ENCODE peak calls at places on chromosomes 13 and 19, in four cellular contexts. L is fibroblast of lung, J is M059J, N is HCT116. A is an unnamed sample.

GRCh38 chr13:106534844-106535551 is 464 bp downstream of the EFNB2 start:
- DNase-seq in L (peak; percentile 50), J (peak; percentile 19), N (no peak), A (peak; percentile 20)

GRCh38 chr13:114047358-114047881 is 73.5 kb upstream of the C13orf46 start:
- DNase-seq in L (peak; percentile 48), J (no peak), N (no peak), A (no peak)

GRCh38 chr13:108269601-108270328 is at the start of gene TNFSF13B:
- DNase-seq in L (peak; percentile 11), J (peak; percentile 26), N (no peak), A (peak; percentile 33)

GRCh38 chr13:113861433-113862030 is 2.3 kb downstream of the GAS6 start:
- DNase-seq in L (no peak), J (no peak), N (no peak), A (no peak)

GRCh38 chr13:30615851-30616311 is 1.8 kb upstream of the USPL1 start:
- DNase-seq in L (peak; percentile 40), J (peak; percentile 42), N (no peak), A (peak; percentile 25)

GRCh38 chr19:46081928-46082727 is 41.3 kb upstream of the IGFL4 start:
- DNase-seq in L (peak; percentile 70), J (peak; percentile 60), N (peak; percentile 48), A (peak; percentile 70)

GRCh38 chr13:110168999-110169933 is 137.7 kb downstream of the COL4A1 start:
- DNase-seq in L (no peak), J (no peak), N (no peak), A (no peak)

GRCh38 chr13:105343134-105343806 is 1192.2 kb downstream of the EFNB2 start:
- DNase-seq in L (peak; percentile 78), J (peak; percentile 62), N (no peak), A (no peak)

GRCh38 chr13:45678282-45678681 is 23.8 kb upstream of the CBY2 start:
- DNase-seq in L (peak; percentile 19), J (peak; percentile 18), N (no peak), A (no peak)

GRCh38 chr19:44818470-44818856 is 9.6 kb downstream of the BCAM start:
- DNase-seq in L (no peak), J (no peak), N (no peak), A (no peak)

GRCh38 chr19:48606463-48607358 is at the start of gene SPACA4:
- DNase-seq in L (no peak), J (no peak), N (no peak), A (no peak)

GRCh38 chr13:24225930-24226329 is 65.4 kb downstream of the SPATA13 start:
- DNase-seq in L (no peak), J (no peak), N (no peak), A (no peak)

GRCh38 chr19:947707-948533 is 22.1 kb downstream of the ARID3A start:
- DNase-seq in L (no peak), J (no peak), N (no peak), A (no peak)

GRCh38 chr19:54133312-54133956 is 4.1 kb upstream of the CNOT3 start:
- DNase-seq in L (peak; percentile 53), J (peak; percentile 31), N (peak; percentile 32), A (no peak)